ENCODE peak calls at places on chromosomes 16 and 17, in ten cellular contexts. W is left ventricle myocardium inferior; I is naive thymus-derived CD4-positive, alpha-beta T cell; R is sigmoid colon; J is stomach; S is IMR-90; E is gastrocnemius medialis; L is astrocyte; V is tibial artery; A is psoas muscle. F is an unnamed sample.
A peak's percentile ranks its signal among the peaks of the same experiment; 100 is the strongest.

GRCh38 chr16:73739049-73739769 is 557.4 kb upstream of the PSMD7 start:
- DNase-seq in W (no peak), I (no peak), R (no peak), J (no peak), S (no peak), E (no peak), L (no peak), V (no peak), A (no peak), F (no peak)

GRCh38 chr16:50627419-50627818 is 53.7 kb downstream of the SNX20 start:
- DNase-seq in W (peak; percentile 50), I (peak; percentile 57), R (peak; percentile 91), J (peak; percentile 35), S (no peak), E (peak; percentile 19), L (peak; percentile 16), V (peak; percentile 69), A (peak; percentile 38), F (peak; percentile 64)

GRCh38 chr17:9576521-9577401 is at the start of gene CFAP52:
- DNase-seq in W (peak; percentile 71), I (peak; percentile 75), R (peak; percentile 83), J (peak; percentile 71), S (peak; percentile 70), E (peak; percentile 52), L (peak; percentile 55), V (peak; percentile 71), A (peak; percentile 73), F (peak; percentile 77)

GRCh38 chr16:3716831-3717234 is 491 bp downstream of the TRAP1 start:
- DNase-seq in W (no peak), I (no peak), R (no peak), J (no peak), S (no peak), E (no peak), L (no peak), V (no peak), A (no peak), F (no peak)

GRCh38 chr17:51121620-51122472 is 1.2 kb upstream of the SPAG9 start:
- DNase-seq in W (peak; percentile 85), I (no peak), R (peak; percentile 97), J (peak; percentile 91), S (peak; percentile 94), E (peak; percentile 99), L (peak; percentile 90), V (peak; percentile 95), A (peak; percentile 92), F (peak; percentile 98)

GRCh38 chr17:65022751-65023421 is 33.7 kb downstream of the GNA13 start:
- DNase-seq in W (no peak), I (no peak), R (no peak), J (no peak), S (peak; percentile 70), E (no peak), L (peak; percentile 86), V (no peak), A (no peak), F (no peak)

GRCh38 chr17:4600563-4600962 is 16.2 kb downstream of the SMTNL2 start:
- DNase-seq in W (peak; percentile 77), I (no peak), R (no peak), J (no peak), S (no peak), E (peak; percentile 98), L (no peak), V (no peak), A (peak; percentile 82), F (no peak)

GRCh38 chr17:66348605-66349165 is 46.3 kb downstream of the PRKCA start:
- DNase-seq in W (no peak), I (no peak), R (peak; percentile 75), J (peak; percentile 39), S (peak; percentile 89), E (peak; percentile 24), L (peak; percentile 84), V (no peak), A (no peak), F (no peak)

GRCh38 chr16:57576429-57576870 is 34.0 kb downstream of the ADGRG5 start:
- DNase-seq in W (peak; percentile 73), I (peak; percentile 77), R (peak; percentile 78), J (peak; percentile 87), S (peak; percentile 55), E (peak; percentile 29), L (peak; percentile 10), V (peak; percentile 76), A (peak; percentile 67), F (peak; percentile 79)

GRCh38 chr17:17401271-17401781 is 75.5 kb upstream of the MED9 start:
- DNase-seq in W (no peak), I (no peak), R (no peak), J (no peak), S (no peak), E (no peak), L (peak; percentile 23), V (no peak), A (no peak), F (no peak)

GRCh38 chr16:89422527-89422904 is 67.8 kb downstream of the ANKRD11 start:
- DNase-seq in W (no peak), I (no peak), R (no peak), J (no peak), S (peak; percentile 59), E (peak; percentile 33), L (peak; percentile 72), V (peak; percentile 46), A (no peak), F (no peak)

GRCh38 chr17:33551075-33551474 is 258.0 kb upstream of the ASIC2 start:
- DNase-seq in W (no peak), I (no peak), R (no peak), J (no peak), S (no peak), E (no peak), L (no peak), V (no peak), A (no peak), F (no peak)

GRCh38 chr17:1583569-1583968 is 21.0 kb upstream of the PITPNA start:
- DNase-seq in W (no peak), I (no peak), R (no peak), J (no peak), S (no peak), E (no peak), L (no peak), V (no peak), A (no peak), F (no peak)

GRCh38 chr16:78606572-78606971 is 507.1 kb downstream of the WWOX start:
- DNase-seq in W (no peak), I (no peak), R (no peak), J (no peak), S (no peak), E (no peak), L (no peak), V (no peak), A (no peak), F (no peak)

GRCh38 chr17:51275381-51275780 is 15.0 kb downstream of the UTP18 start:
- DNase-seq in W (no peak), I (no peak), R (no peak), J (no peak), S (peak; percentile 86), E (no peak), L (peak; percentile 87), V (no peak), A (no peak), F (no peak)

GRCh38 chr16:15807603-15808009 is 49.2 kb downstream of the MYH11 start:
- DNase-seq in W (no peak), I (no peak), R (peak; percentile 88), J (no peak), S (peak; percentile 45), E (peak; percentile 19), L (peak; percentile 32), V (peak; percentile 48), A (no peak), F (no peak)

GRCh38 chr16:967077-967541 is 3.7 kb downstream of the LMF1 start:
- DNase-seq in W (no peak), I (no peak), R (no peak), J (no peak), S (no peak), E (no peak), L (no peak), V (no peak), A (no peak), F (no peak)
- H3K9me3 ChIP-seq in W (peaks cover 3% of the 10 kb centered on the region), I (no peaks in the 10 kb centered on the region), R (no peaks in the 10 kb centered on the region), J (no peaks in the 10 kb centered on the region), S (peaks cover 12% of the 10 kb centered on the region), E (no peaks in the 10 kb centered on the region), L (peaks cover 13% of the 10 kb centered on the region), V (no peaks in the 10 kb centered on the region), A (no peaks in the 10 kb centered on the region), F (no peaks in the 10 kb centered on the region)

GRCh38 chr17:8162232-8162996 is at the start of gene VAMP2:
- DNase-seq in W (peak; percentile 83), I (peak; percentile 87), R (peak; percentile 92), J (peak; percentile 86), S (peak; percentile 50), E (peak; percentile 79), L (no peak), V (peak; percentile 73), A (peak; percentile 89), F (no peak)
- H3K4me1 ChIP-seq in W (peaks cover 76% of the 10 kb centered on the region), I (peaks cover 41% of the 10 kb centered on the region), R (peaks cover 61% of the 10 kb centered on the region), J (peaks cover 57% of the 10 kb centered on the region), S (peaks cover 26% of the 10 kb centered on the region), E (peaks cover 38% of the 10 kb centered on the region), L (peaks cover 38% of the 10 kb centered on the region), V (peaks cover 63% of the 10 kb centered on the region), A (peaks cover 38% of the 10 kb centered on the region), F (no peaks in the 10 kb centered on the region)

DNA sequence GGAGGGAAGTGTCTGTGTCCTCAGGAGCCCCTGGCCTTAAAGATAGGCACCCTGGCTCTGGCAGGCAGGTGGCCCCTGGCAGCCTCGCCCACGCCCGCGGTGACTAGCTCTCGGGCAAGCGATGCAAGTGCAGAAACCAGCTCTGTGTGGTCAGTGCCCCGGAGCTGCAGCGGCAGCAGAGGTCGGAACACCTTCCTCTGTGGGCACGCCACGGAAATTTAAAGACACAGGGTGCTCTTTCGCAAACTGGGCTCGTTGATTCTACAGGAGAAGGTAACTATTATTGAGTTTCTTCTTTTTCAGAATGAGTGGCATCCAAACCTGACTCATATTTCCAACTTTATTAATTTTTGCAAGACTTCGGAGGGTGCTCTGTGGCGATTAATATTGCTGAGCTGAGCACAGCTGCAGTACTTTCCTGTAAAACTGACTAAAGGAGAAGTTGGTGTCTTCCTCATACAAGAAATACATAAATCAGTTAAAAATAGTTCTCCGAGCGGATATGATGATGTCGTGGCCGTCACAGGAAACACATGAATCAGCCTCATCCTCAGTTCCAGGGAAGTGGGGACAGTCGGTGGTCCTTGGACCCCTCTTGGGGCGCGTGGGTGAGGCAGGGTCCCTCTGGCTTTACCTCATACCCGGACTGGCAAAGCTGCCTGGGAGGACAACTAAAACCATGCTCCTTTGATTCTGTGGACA is 120.2 kb downstream of the METRNL start:
- DNase-seq in W (peak; percentile 57), I (no peak), R (peak; percentile 73), J (peak; percentile 51), S (peak; percentile 49), E (peak; percentile 44), L (no peak), V (peak; percentile 55), A (peak; percentile 52), F (no peak)
- H3K9me3 ChIP-seq in W (no peaks in the 10 kb centered on the region), I (no peaks in the 10 kb centered on the region), R (no peaks in the 10 kb centered on the region), J (no peaks in the 10 kb centered on the region), S (no peaks in the 10 kb centered on the region), E (no peaks in the 10 kb centered on the region), L (no peaks in the 10 kb centered on the region), V (no peaks in the 10 kb centered on the region), A (no peaks in the 10 kb centered on the region), F (no peaks in the 10 kb centered on the region)

DNA sequence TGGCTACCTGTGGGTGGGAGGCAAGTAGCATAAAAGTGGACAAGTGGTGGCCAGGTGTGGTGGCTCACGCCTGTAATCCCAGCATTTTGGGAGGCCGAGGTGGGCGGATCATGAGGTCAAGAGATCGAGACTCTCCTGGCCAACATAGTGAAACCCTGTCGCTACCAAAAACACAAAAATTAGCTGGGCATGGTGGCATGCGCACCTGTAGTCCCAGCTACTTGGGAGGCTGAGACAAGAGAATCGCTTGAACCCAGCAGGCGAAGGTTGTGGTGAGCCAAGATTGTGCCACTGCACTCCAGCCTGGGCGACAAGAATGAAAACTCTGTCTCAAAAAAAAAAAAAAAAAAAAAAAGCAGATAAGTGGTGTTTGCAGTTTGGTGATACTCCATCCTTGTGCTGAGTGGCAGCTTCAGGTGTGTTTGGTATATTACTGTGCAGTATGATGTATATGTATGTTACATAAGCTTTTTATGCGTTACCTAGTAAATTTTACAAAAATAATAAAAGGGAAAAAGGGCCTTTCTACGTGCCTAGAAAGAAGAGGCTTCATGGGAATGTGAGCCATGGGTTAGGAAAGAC is 856 bp downstream of the ICAM2 start:
- DNase-seq in W (no peak), I (no peak), R (peak; percentile 12), J (no peak), S (no peak), E (no peak), L (no peak), V (no peak), A (no peak), F (no peak)
- H3K4me1 ChIP-seq in W (peaks cover 43% of the 10 kb centered on the region), I (peaks cover 64% of the 10 kb centered on the region), R (no peaks in the 10 kb centered on the region), J (peaks cover 13% of the 10 kb centered on the region), S (no peaks in the 10 kb centered on the region), E (peaks cover 3% of the 10 kb centered on the region), L (no peaks in the 10 kb centered on the region), V (no peaks in the 10 kb centered on the region), A (peaks cover 11% of the 10 kb centered on the region), F (peaks cover 15% of the 10 kb centered on the region)